ENCODE peak calls at places on chromosomes 5 and 9, in four cellular contexts. E is pancreas, G is AG04450, R is ovary. D is an unnamed sample. For H3K9me3, the result is how much of the 10 kb centered on the place peaks cover.

GRCh38 chr5:122200894-122201293 is 71.5 kb downstream of the ZNF474 start:
- DNase-seq in E (no peak), G (no peak), R (no peak), D (no peak)

GRCh38 chr9:33932078-33932807 is 115.3 kb downstream of the UBE2R2 start:
- DNase-seq in E (no peak), G (no peak), R (no peak), D (peak)

GRCh38 chr9:133545494-133546286 is 11.2 kb downstream of the ADAMTSL2 start:
- DNase-seq in E (no peak), G (no peak), R (no peak), D (no peak)

GRCh38 chr5:132927355-132927754 is 36.1 kb downstream of the AFF4 start:
- DNase-seq in E (no peak), G (no peak), R (no peak), D (no peak)

GRCh38 chr9:93126825-93127368 is 7.2 kb downstream of the NINJ1 start:
- DNase-seq in E (peak), G (no peak), R (peak), D (peak)

GRCh38 chr5:110768138-110768845 is 29.5 kb downstream of the SLC25A46 start:
- DNase-seq in E (no peak), G (no peak), R (no peak), D (no peak)

GRCh38 chr5:74326571-74327338 is 313.8 kb downstream of the ENC1 start:
- DNase-seq in E (no peak), G (peak), R (no peak), D (no peak)

GRCh38 chr5:38830521-38831051 is 15.2 kb upstream of the OSMR start:
- DNase-seq in E (no peak), G (no peak), R (no peak), D (no peak)

GRCh38 chr9:111644195-111644772 is 13.2 kb downstream of the DNAJC25 start:
- DNase-seq in E (no peak), G (no peak), R (no peak), D (peak)

GRCh38 chr5:73365301-73365853 is 83.2 kb downstream of the FOXD1 start:
- DNase-seq in E (no peak), G (peak), R (no peak), D (no peak)

GRCh38 chr5:68424799-68425537 is 209.4 kb downstream of the PIK3R1 start:
- DNase-seq in E (no peak), G (no peak), R (no peak), D (no peak)

GRCh38 chr5:65805082-65805481 is 83.1 kb downstream of the NLN start:
- DNase-seq in E (no peak), G (no peak), R (no peak), D (no peak)

GRCh38 chr5:145554399-145554798 is 280.7 kb downstream of the PRELID2 start:
- DNase-seq in E (no peak), G (no peak), R (no peak), D (no peak)

GRCh38 chr5:170411100-170411499 is 21.9 kb upstream of the KCNMB1 start:
- DNase-seq in E (no peak), G (no peak), R (no peak), D (no peak)

GRCh38 chr5:34838785-34839714 is at the start of gene TTC23L:
- DNase-seq in E (peak), G (peak), R (peak), D (peak)

GRCh38 chr9:109779711-109780452 is at the start of gene PALM2AKAP2:
- DNase-seq in E (peak), G (no peak), R (peak), D (peak)

GRCh38 chr9:88661759-88662158 is 126.8 kb downstream of the NXNL2 start:
- DNase-seq in E (no peak), G (no peak), R (no peak), D (no peak)

GRCh38 chr5:35242695-35243258 is 12.5 kb upstream of the PRLR start:
- DNase-seq in E (no peak), G (no peak), R (no peak), D (no peak)

GRCh38 chr5:170297589-170298462 is at the start of gene LCP2:
- DNase-seq in E (no peak), G (no peak), R (no peak), D (no peak)

GRCh38 chr9:3887121-3887797 is 361.5 kb upstream of the RFX3 start:
- DNase-seq in E (no peak), G (no peak), R (no peak), D (no peak)

GRCh38 chr5:175873090-175873454 is 1.7 kb downstream of the CPLX2 start:
- DNase-seq in E (no peak), G (no peak), R (no peak), D (peak)

GRCh38 chr9:124769451-124770358 is 1.4 kb downstream of the NR6A1 start:
- DNase-seq in E (peak), G (no peak), R (peak), D (peak)

GRCh38 chr9:22893196-22893843 is 446.7 kb downstream of the DMRTA1 start:
- DNase-seq in E (no peak), G (no peak), R (no peak), D (no peak)

GRCh38 chr9:108057421-108058136 is 568.0 kb upstream of the KLF4 start:
- DNase-seq in E (no peak), G (peak), R (no peak), D (no peak)

GRCh38 chr9:37408933-37409710 is 13.4 kb upstream of the GRHPR start:
- DNase-seq in E (no peak), G (no peak), R (no peak), D (no peak)

GRCh38 chr5:160672521-160672920 is 179.5 kb downstream of the ATP10B start:
- DNase-seq in E (no peak), G (no peak), R (no peak), D (no peak)

GRCh38 chr9:7432989-7433388 is 366.6 kb downstream of the DMAC1 start:
- DNase-seq in E (no peak), G (no peak), R (no peak), D (no peak)

GRCh38 chr9:37574996-37575395 is 1.2 kb downstream of the FBXO10 start:
- DNase-seq in E (no peak), G (no peak), R (no peak), D (no peak)

GRCh38 chr9:86637515-86637914 is 283.3 kb upstream of the TUT7 start:
- DNase-seq in E (peak), G (no peak), R (peak), D (peak)

GRCh38 chr9:110133608-110134214 is 74.2 kb downstream of the C9orf152 start:
- DNase-seq in E (no peak), G (no peak), R (no peak), D (no peak)

GRCh38 chr5:176652136-176652535 is 4.9 kb downstream of the TSPAN17 start:
- DNase-seq in E (no peak), G (no peak), R (no peak), D (peak)

GRCh38 chr5:139630855-139631254 is 17.3 kb upstream of the CXXC5 start:
- DNase-seq in E (no peak), G (no peak), R (no peak), D (no peak)

GRCh38 chr9:87194471-87194870 is 247.2 kb upstream of the GAS1 start:
- DNase-seq in E (no peak), G (peak), R (no peak), D (no peak)

GRCh38 chr9:90774682-90775081 is 26.9 kb upstream of the SYK start:
- DNase-seq in E (no peak), G (no peak), R (no peak), D (no peak)

GRCh38 chr5:67813879-67814539 is 401.5 kb upstream of the PIK3R1 start:
- DNase-seq in E (no peak), G (no peak), R (no peak), D (no peak)

DNA sequence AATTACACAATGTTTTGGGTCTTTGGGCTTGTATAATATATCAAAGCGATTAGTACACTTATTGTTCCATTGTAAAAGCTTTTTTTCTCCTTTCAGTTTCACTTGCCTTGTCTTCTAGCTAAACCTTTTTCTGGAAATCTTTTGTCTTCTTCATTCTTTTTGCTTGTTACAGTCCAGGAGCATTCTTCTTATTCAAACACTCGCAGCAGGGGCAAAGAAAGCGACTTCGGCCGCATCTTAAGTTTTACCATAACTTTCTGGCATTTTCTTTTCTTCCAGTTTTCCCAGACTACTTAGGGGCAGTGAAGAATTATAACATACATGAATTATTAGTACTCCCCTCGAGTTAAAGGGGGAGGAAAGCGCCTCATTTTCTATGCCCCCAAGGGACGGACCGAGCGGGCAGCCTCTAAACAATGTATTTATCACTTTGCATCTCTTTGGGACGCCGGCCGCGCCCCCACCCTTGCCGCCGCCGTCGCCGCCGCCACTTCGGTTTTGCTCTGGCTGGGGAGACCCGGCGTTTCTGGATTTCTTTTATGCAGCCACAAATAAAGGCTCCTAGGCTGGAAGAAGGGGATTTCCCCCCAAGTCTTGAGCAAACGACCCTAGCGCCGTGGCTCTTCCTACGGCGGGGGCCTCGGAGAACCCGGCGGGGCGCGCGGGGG is 7.5 kb upstream of the NEUROG1 start:
- DNase-seq in E (no peak), G (no peak), R (no peak), D (no peak)
- H3K4me3 ChIP-seq in E (no peak), G (peak), R (peak), D (peak)

GRCh38 chr5:92916036-92916435 is 665.0 kb downstream of the NR2F1-AS1 start:
- DNase-seq in E (no peak), G (no peak), R (no peak), D (no peak)
- TF ChIP-seq CTCF in E (no peak), G (peak), R (no peak), D (no peak)

GRCh38 chr9:2015581-2016410 is 649 bp downstream of the SMARCA2 start:
- DNase-seq in E (peak), G (no peak), R (peak), D (peak)
- H3K9me3 ChIP-seq in E (under half), G (under half), R (under half), D (under half)

DNA sequence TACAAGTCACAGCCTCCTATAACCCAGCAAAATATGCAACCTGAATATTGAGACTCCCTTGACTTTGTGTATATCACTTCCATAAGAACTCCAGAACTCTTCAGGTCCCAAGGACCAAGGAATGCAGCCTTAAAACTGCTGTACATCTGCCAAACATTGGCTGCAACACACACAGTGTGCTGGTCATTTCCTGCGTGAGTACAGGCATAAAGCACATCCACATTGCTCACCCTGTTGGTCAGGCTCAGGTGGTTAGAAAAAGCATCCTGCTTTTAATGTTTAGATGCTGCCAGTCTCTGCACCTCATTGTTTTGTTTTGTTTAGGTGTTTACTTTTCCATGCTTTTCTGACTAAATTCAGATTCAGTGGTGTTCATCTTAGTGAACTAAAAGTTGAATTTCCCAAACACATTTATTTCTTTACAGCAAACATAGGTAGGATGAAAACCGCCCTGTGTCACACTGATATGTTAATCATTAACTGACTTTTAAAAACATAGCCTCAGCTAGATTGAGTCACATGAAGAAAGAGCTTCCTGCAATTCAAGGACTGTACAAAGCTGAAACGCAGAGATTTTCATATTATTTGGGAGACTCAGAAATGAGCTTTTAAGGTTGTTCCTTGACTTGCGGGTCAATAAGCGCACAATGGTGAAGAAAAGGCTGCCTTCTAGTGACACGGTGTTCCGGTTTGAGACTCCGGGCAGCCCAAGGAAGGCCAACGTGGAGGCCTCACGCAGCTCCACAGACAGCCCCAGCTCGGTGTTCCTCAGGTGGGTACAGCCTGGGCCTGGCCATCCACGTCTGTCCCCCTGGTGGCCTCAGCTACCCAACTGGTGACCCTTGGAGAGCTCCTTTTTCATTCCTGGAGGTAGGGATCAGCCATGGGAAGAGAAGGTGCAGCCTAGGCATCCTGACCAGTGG is 52.2 kb upstream of the GRAMD2B start:
- DNase-seq in E (peak), G (no peak), R (no peak), D (no peak)
- H3K4me3 ChIP-seq in E (peak), G (no peak), R (no peak), D (no peak)

DNA sequence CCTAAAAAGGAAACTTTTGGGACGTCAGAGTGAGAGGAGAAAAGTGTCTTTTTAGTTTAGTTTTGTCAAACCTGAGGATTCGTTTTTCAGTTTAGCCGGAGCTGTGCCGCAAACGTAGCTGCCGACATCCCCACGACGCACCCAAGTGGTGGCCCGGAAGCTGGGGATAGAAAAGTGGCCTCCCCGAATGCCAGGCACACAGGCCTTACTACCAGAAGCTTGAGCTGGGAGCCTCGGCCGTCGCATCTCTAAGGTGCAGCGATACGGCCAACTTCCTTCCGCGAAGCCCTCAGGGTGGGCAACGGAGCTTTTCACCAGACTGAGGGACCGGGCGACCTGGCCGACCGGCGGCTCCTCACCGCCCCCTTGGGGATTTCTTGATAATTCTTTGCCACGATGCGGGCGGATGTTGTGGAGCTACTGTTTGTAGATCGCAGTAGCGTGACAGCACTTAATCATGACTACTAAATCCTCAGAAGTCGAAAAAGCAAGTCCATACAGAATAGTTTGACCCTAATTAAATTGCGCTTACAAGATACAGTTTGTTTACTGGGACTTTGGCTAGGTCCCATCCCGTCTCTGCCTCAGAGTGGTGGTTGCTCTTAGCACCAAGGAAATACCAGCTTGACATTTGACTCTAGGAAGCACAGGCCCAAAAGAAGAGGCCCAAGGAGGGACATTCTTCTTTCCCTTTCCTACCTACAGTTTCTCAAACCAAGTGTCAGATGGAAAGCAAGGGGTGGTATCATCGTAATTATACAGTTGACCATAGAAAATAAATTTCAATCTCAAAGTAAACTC is 584 bp upstream of the TMEM267 start:
- DNase-seq in E (peak), G (peak), R (peak), D (peak)
- TF ChIP-seq CTCF in E (peak), G (peak), R (peak), D (peak)

DNA sequence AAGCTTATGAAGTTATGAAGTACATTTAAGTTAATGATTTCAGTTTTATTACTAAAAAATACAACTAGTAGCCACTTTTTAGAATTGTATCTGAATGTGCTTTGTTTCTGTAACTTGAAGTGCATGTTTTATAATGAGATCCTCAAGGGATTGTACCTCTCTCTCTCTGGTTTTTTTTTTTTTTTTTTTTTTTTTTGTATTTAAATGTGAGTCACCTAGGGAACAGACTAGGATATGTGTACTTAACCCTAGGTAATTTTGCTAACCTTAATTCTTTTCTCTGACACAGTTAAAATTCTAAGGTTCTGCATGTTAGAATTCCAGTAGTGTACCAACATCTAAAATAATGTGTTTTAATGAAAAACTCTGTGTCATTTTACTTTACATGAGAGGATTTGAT is 59.5 kb downstream of the CDC42SE2 start:
- DNase-seq in E (no peak), G (no peak), R (no peak), D (no peak)
- H3K9me3 ChIP-seq in E (under half), G (under half), R (under half), D (under half)

GRCh38 chr5:149288437-149288836 is 16.8 kb downstream of the AFAP1L1 start:
- DNase-seq in E (no peak), G (no peak), R (no peak), D (no peak)
- H3K4me3 ChIP-seq in E (no peak), G (no peak), R (no peak), D (no peak)